ENCODE peak calls at places on chromosomes 1 and 21, in nine cellular contexts. One of them, this sample, is unnamed.

GRCh38 chr1:93600663-93601062 is 81.0 kb downstream of the BCAR3 start:
- DNase-seq in mucosa of descending colon: no peak
- DNase-seq in stimulated activated naive CD4-positive, alpha-beta T cell treated with Interleukin-2 at 50 U/mL for 16 hours: no peak
- DNase-seq in GM10248: no peak
- DNase-seq in Caki2: no peak
- DNase-seq in astrocyte: no peak
- DNase-seq in AG04449: no peak
- DNase-seq in HT-29: no peak
- DNase-seq in posterior vena cava: peak
- DNase-seq in this sample: no peak

GRCh38 chr1:75673399-75673798 is 51.1 kb upstream of the ACADM start:
- DNase-seq in mucosa of descending colon: no peak
- DNase-seq in stimulated activated naive CD4-positive, alpha-beta T cell treated with Interleukin-2 at 50 U/mL for 16 hours: no peak
- DNase-seq in GM10248: no peak
- DNase-seq in Caki2: no peak
- DNase-seq in astrocyte: no peak
- DNase-seq in AG04449: no peak
- DNase-seq in HT-29: no peak
- DNase-seq in posterior vena cava: no peak
- DNase-seq in this sample: no peak

GRCh38 chr1:52659356-52659755 is 26.4 kb downstream of the SHISAL2A start:
- DNase-seq in mucosa of descending colon: no peak
- DNase-seq in stimulated activated naive CD4-positive, alpha-beta T cell treated with Interleukin-2 at 50 U/mL for 16 hours: no peak
- DNase-seq in GM10248: peak
- DNase-seq in Caki2: peak
- DNase-seq in astrocyte: no peak
- DNase-seq in AG04449: no peak
- DNase-seq in HT-29: no peak
- DNase-seq in posterior vena cava: no peak
- DNase-seq in this sample: peak

GRCh38 chr1:183794084-183794483 is 10.8 kb upstream of the RGL1 start:
- DNase-seq in mucosa of descending colon: no peak
- DNase-seq in stimulated activated naive CD4-positive, alpha-beta T cell treated with Interleukin-2 at 50 U/mL for 16 hours: no peak
- DNase-seq in GM10248: no peak
- DNase-seq in Caki2: no peak
- DNase-seq in astrocyte: no peak
- DNase-seq in AG04449: no peak
- DNase-seq in HT-29: no peak
- DNase-seq in posterior vena cava: no peak
- DNase-seq in this sample: no peak

GRCh38 chr21:33428669-33429068 is 25.5 kb downstream of the IFNGR2 start:
- DNase-seq in mucosa of descending colon: no peak
- DNase-seq in stimulated activated naive CD4-positive, alpha-beta T cell treated with Interleukin-2 at 50 U/mL for 16 hours: no peak
- DNase-seq in GM10248: no peak
- DNase-seq in Caki2: peak
- DNase-seq in astrocyte: no peak
- DNase-seq in AG04449: no peak
- DNase-seq in HT-29: no peak
- DNase-seq in posterior vena cava: no peak
- DNase-seq in this sample: no peak

GRCh38 chr1:166915941-166916340 is 39.9 kb upstream of the TADA1 start:
- DNase-seq in mucosa of descending colon: no peak
- DNase-seq in stimulated activated naive CD4-positive, alpha-beta T cell treated with Interleukin-2 at 50 U/mL for 16 hours: no peak
- DNase-seq in GM10248: no peak
- DNase-seq in Caki2: no peak
- DNase-seq in astrocyte: peak
- DNase-seq in AG04449: no peak
- DNase-seq in HT-29: no peak
- DNase-seq in posterior vena cava: no peak
- DNase-seq in this sample: no peak

GRCh38 chr1:47824297-47824696 is 172.9 kb downstream of the TRABD2B start:
- DNase-seq in mucosa of descending colon: peak
- DNase-seq in stimulated activated naive CD4-positive, alpha-beta T cell treated with Interleukin-2 at 50 U/mL for 16 hours: no peak
- DNase-seq in GM10248: no peak
- DNase-seq in Caki2: no peak
- DNase-seq in astrocyte: no peak
- DNase-seq in AG04449: no peak
- DNase-seq in HT-29: no peak
- DNase-seq in posterior vena cava: no peak
- DNase-seq in this sample: no peak

GRCh38 chr1:108691128-108691885 is 803 bp upstream of the PRPF38B start:
- DNase-seq in mucosa of descending colon: no peak
- DNase-seq in stimulated activated naive CD4-positive, alpha-beta T cell treated with Interleukin-2 at 50 U/mL for 16 hours: no peak
- DNase-seq in GM10248: no peak
- DNase-seq in Caki2: no peak
- DNase-seq in astrocyte: peak
- DNase-seq in AG04449: no peak
- DNase-seq in HT-29: peak
- DNase-seq in posterior vena cava: no peak
- DNase-seq in this sample: peak

GRCh38 chr21:22374218-22374969 is 1376.2 kb downstream of the NCAM2 start:
- DNase-seq in mucosa of descending colon: no peak
- DNase-seq in stimulated activated naive CD4-positive, alpha-beta T cell treated with Interleukin-2 at 50 U/mL for 16 hours: no peak
- DNase-seq in GM10248: no peak
- DNase-seq in Caki2: no peak
- DNase-seq in astrocyte: no peak
- DNase-seq in AG04449: no peak
- DNase-seq in HT-29: no peak
- DNase-seq in posterior vena cava: no peak
- DNase-seq in this sample: no peak

GRCh38 chr1:207820568-207821463 is 69.0 kb downstream of the CD46 start:
- DNase-seq in mucosa of descending colon: no peak
- DNase-seq in stimulated activated naive CD4-positive, alpha-beta T cell treated with Interleukin-2 at 50 U/mL for 16 hours: no peak
- DNase-seq in GM10248: no peak
- DNase-seq in Caki2: no peak
- DNase-seq in astrocyte: no peak
- DNase-seq in AG04449: no peak
- DNase-seq in HT-29: no peak
- DNase-seq in posterior vena cava: no peak
- DNase-seq in this sample: no peak

GRCh38 chr21:38171723-38172344 is 85.0 kb upstream of the KCNJ15 start:
- DNase-seq in mucosa of descending colon: no peak
- DNase-seq in stimulated activated naive CD4-positive, alpha-beta T cell treated with Interleukin-2 at 50 U/mL for 16 hours: no peak
- DNase-seq in GM10248: no peak
- DNase-seq in Caki2: peak
- DNase-seq in astrocyte: peak
- DNase-seq in AG04449: no peak
- DNase-seq in HT-29: peak
- DNase-seq in posterior vena cava: no peak
- DNase-seq in this sample: no peak

GRCh38 chr1:63327417-63328139 is 5.2 kb downstream of the FOXD3 start:
- DNase-seq in mucosa of descending colon: peak
- DNase-seq in stimulated activated naive CD4-positive, alpha-beta T cell treated with Interleukin-2 at 50 U/mL for 16 hours: no peak
- DNase-seq in GM10248: peak
- DNase-seq in Caki2: peak
- DNase-seq in astrocyte: peak
- DNase-seq in AG04449: no peak
- DNase-seq in HT-29: peak
- DNase-seq in posterior vena cava: no peak
- DNase-seq in this sample: peak

GRCh38 chr21:45257673-45258341 is 29.9 kb downstream of the POFUT2 start:
- DNase-seq in mucosa of descending colon: no peak
- DNase-seq in stimulated activated naive CD4-positive, alpha-beta T cell treated with Interleukin-2 at 50 U/mL for 16 hours: no peak
- DNase-seq in GM10248: no peak
- DNase-seq in Caki2: no peak
- DNase-seq in astrocyte: no peak
- DNase-seq in AG04449: no peak
- DNase-seq in HT-29: no peak
- DNase-seq in posterior vena cava: peak
- DNase-seq in this sample: no peak

GRCh38 chr1:32618673-32619221 is 31.6 kb downstream of the ZBTB8OS start:
- DNase-seq in mucosa of descending colon: no peak
- DNase-seq in stimulated activated naive CD4-positive, alpha-beta T cell treated with Interleukin-2 at 50 U/mL for 16 hours: no peak
- DNase-seq in GM10248: no peak
- DNase-seq in Caki2: no peak
- DNase-seq in astrocyte: no peak
- DNase-seq in AG04449: no peak
- DNase-seq in HT-29: no peak
- DNase-seq in posterior vena cava: no peak
- DNase-seq in this sample: no peak

GRCh38 chr1:54965624-54966340 is 14.6 kb upstream of the TMEM61 start:
- DNase-seq in mucosa of descending colon: no peak
- DNase-seq in stimulated activated naive CD4-positive, alpha-beta T cell treated with Interleukin-2 at 50 U/mL for 16 hours: no peak
- DNase-seq in GM10248: peak
- DNase-seq in Caki2: no peak
- DNase-seq in astrocyte: peak
- DNase-seq in AG04449: no peak
- DNase-seq in HT-29: peak
- DNase-seq in posterior vena cava: peak
- DNase-seq in this sample: peak

GRCh38 chr1:167499657-167500056 is 18.7 kb downstream of the CD247 start:
- DNase-seq in mucosa of descending colon: no peak
- DNase-seq in stimulated activated naive CD4-positive, alpha-beta T cell treated with Interleukin-2 at 50 U/mL for 16 hours: peak
- DNase-seq in GM10248: peak
- DNase-seq in Caki2: no peak
- DNase-seq in astrocyte: no peak
- DNase-seq in AG04449: no peak
- DNase-seq in HT-29: no peak
- DNase-seq in posterior vena cava: no peak
- DNase-seq in this sample: peak

GRCh38 chr1:160133990-160134770 is 17.2 kb upstream of the ATP1A4 start:
- DNase-seq in mucosa of descending colon: no peak
- DNase-seq in stimulated activated naive CD4-positive, alpha-beta T cell treated with Interleukin-2 at 50 U/mL for 16 hours: no peak
- DNase-seq in GM10248: no peak
- DNase-seq in Caki2: no peak
- DNase-seq in astrocyte: no peak
- DNase-seq in AG04449: no peak
- DNase-seq in HT-29: no peak
- DNase-seq in posterior vena cava: no peak
- DNase-seq in this sample: no peak

GRCh38 chr1:207826557-207827487 is 75.0 kb downstream of the CD46 start:
- DNase-seq in mucosa of descending colon: peak
- DNase-seq in stimulated activated naive CD4-positive, alpha-beta T cell treated with Interleukin-2 at 50 U/mL for 16 hours: no peak
- DNase-seq in GM10248: no peak
- DNase-seq in Caki2: peak
- DNase-seq in astrocyte: no peak
- DNase-seq in AG04449: no peak
- DNase-seq in HT-29: peak
- DNase-seq in posterior vena cava: no peak
- DNase-seq in this sample: no peak

GRCh38 chr1:212512731-212513559 is 80.2 kb downstream of the NENF start:
- DNase-seq in mucosa of descending colon: no peak
- DNase-seq in stimulated activated naive CD4-positive, alpha-beta T cell treated with Interleukin-2 at 50 U/mL for 16 hours: no peak
- DNase-seq in GM10248: no peak
- DNase-seq in Caki2: peak
- DNase-seq in astrocyte: peak
- DNase-seq in AG04449: no peak
- DNase-seq in HT-29: no peak
- DNase-seq in posterior vena cava: no peak
- DNase-seq in this sample: peak

GRCh38 chr1:177255411-177255810 is 84.7 kb downstream of the BRINP2 start:
- DNase-seq in mucosa of descending colon: no peak
- DNase-seq in stimulated activated naive CD4-positive, alpha-beta T cell treated with Interleukin-2 at 50 U/mL for 16 hours: no peak
- DNase-seq in GM10248: no peak
- DNase-seq in Caki2: peak
- DNase-seq in astrocyte: peak
- DNase-seq in AG04449: no peak
- DNase-seq in HT-29: peak
- DNase-seq in posterior vena cava: no peak
- DNase-seq in this sample: no peak

GRCh38 chr1:50973875-50974617 is 4.0 kb downstream of the CDKN2C start:
- DNase-seq in mucosa of descending colon: no peak
- DNase-seq in stimulated activated naive CD4-positive, alpha-beta T cell treated with Interleukin-2 at 50 U/mL for 16 hours: no peak
- DNase-seq in GM10248: no peak
- DNase-seq in Caki2: peak
- DNase-seq in astrocyte: no peak
- DNase-seq in AG04449: no peak
- DNase-seq in HT-29: no peak
- DNase-seq in posterior vena cava: no peak
- DNase-seq in this sample: no peak

GRCh38 chr1:63621698-63622097 is 28.5 kb downstream of the PGM1 start:
- DNase-seq in mucosa of descending colon: no peak
- DNase-seq in stimulated activated naive CD4-positive, alpha-beta T cell treated with Interleukin-2 at 50 U/mL for 16 hours: no peak
- DNase-seq in GM10248: no peak
- DNase-seq in Caki2: no peak
- DNase-seq in astrocyte: peak
- DNase-seq in AG04449: no peak
- DNase-seq in HT-29: no peak
- DNase-seq in posterior vena cava: no peak
- DNase-seq in this sample: no peak

GRCh38 chr21:44533891-44534627 is 5.9 kb downstream of the KRTAP10-1 start:
- DNase-seq in mucosa of descending colon: peak
- DNase-seq in stimulated activated naive CD4-positive, alpha-beta T cell treated with Interleukin-2 at 50 U/mL for 16 hours: no peak
- DNase-seq in GM10248: no peak
- DNase-seq in Caki2: no peak
- DNase-seq in astrocyte: no peak
- DNase-seq in AG04449: no peak
- DNase-seq in HT-29: no peak
- DNase-seq in posterior vena cava: no peak
- DNase-seq in this sample: no peak

GRCh38 chr21:36707763-36708511 is 9.0 kb downstream of the SIM2 start:
- DNase-seq in mucosa of descending colon: no peak
- DNase-seq in stimulated activated naive CD4-positive, alpha-beta T cell treated with Interleukin-2 at 50 U/mL for 16 hours: no peak
- DNase-seq in GM10248: no peak
- DNase-seq in Caki2: no peak
- DNase-seq in astrocyte: no peak
- DNase-seq in AG04449: no peak
- DNase-seq in HT-29: no peak
- DNase-seq in posterior vena cava: peak
- DNase-seq in this sample: no peak

GRCh38 chr1:95806171-95806570 is 572.2 kb downstream of the RWDD3 start:
- DNase-seq in mucosa of descending colon: no peak
- DNase-seq in stimulated activated naive CD4-positive, alpha-beta T cell treated with Interleukin-2 at 50 U/mL for 16 hours: no peak
- DNase-seq in GM10248: no peak
- DNase-seq in Caki2: no peak
- DNase-seq in astrocyte: no peak
- DNase-seq in AG04449: no peak
- DNase-seq in HT-29: no peak
- DNase-seq in posterior vena cava: no peak
- DNase-seq in this sample: no peak

GRCh38 chr1:235735630-235736029 is 86.0 kb upstream of the GNG4 start:
- DNase-seq in mucosa of descending colon: no peak
- DNase-seq in stimulated activated naive CD4-positive, alpha-beta T cell treated with Interleukin-2 at 50 U/mL for 16 hours: no peak
- DNase-seq in GM10248: no peak
- DNase-seq in Caki2: no peak
- DNase-seq in astrocyte: no peak
- DNase-seq in AG04449: no peak
- DNase-seq in HT-29: no peak
- DNase-seq in posterior vena cava: no peak
- DNase-seq in this sample: no peak

GRCh38 chr1:245085508-245086095 is 69.2 kb upstream of the KIF26B start:
- DNase-seq in mucosa of descending colon: no peak
- DNase-seq in stimulated activated naive CD4-positive, alpha-beta T cell treated with Interleukin-2 at 50 U/mL for 16 hours: no peak
- DNase-seq in GM10248: peak
- DNase-seq in Caki2: no peak
- DNase-seq in astrocyte: peak
- DNase-seq in AG04449: peak
- DNase-seq in HT-29: no peak
- DNase-seq in posterior vena cava: no peak
- DNase-seq in this sample: peak

GRCh38 chr1:168081373-168082007 is 55.2 kb downstream of the GPR161 start:
- DNase-seq in mucosa of descending colon: no peak
- DNase-seq in stimulated activated naive CD4-positive, alpha-beta T cell treated with Interleukin-2 at 50 U/mL for 16 hours: no peak
- DNase-seq in GM10248: peak
- DNase-seq in Caki2: no peak
- DNase-seq in astrocyte: peak
- DNase-seq in AG04449: peak
- DNase-seq in HT-29: no peak
- DNase-seq in posterior vena cava: no peak
- DNase-seq in this sample: no peak

GRCh38 chr1:208513799-208514198 is 269.6 kb upstream of the PLXNA2 start:
- DNase-seq in mucosa of descending colon: no peak
- DNase-seq in stimulated activated naive CD4-positive, alpha-beta T cell treated with Interleukin-2 at 50 U/mL for 16 hours: no peak
- DNase-seq in GM10248: no peak
- DNase-seq in Caki2: no peak
- DNase-seq in astrocyte: peak
- DNase-seq in AG04449: no peak
- DNase-seq in HT-29: no peak
- DNase-seq in posterior vena cava: no peak
- DNase-seq in this sample: no peak

GRCh38 chr1:218436346-218436745 is 91.2 kb downstream of the TGFB2 start:
- DNase-seq in mucosa of descending colon: no peak
- DNase-seq in stimulated activated naive CD4-positive, alpha-beta T cell treated with Interleukin-2 at 50 U/mL for 16 hours: no peak
- DNase-seq in GM10248: no peak
- DNase-seq in Caki2: no peak
- DNase-seq in astrocyte: no peak
- DNase-seq in AG04449: no peak
- DNase-seq in HT-29: no peak
- DNase-seq in posterior vena cava: no peak
- DNase-seq in this sample: no peak

GRCh38 chr1:110338200-110339039 is 757 bp upstream of the RBM15 start:
- DNase-seq in mucosa of descending colon: peak
- DNase-seq in stimulated activated naive CD4-positive, alpha-beta T cell treated with Interleukin-2 at 50 U/mL for 16 hours: peak
- DNase-seq in GM10248: peak
- DNase-seq in Caki2: peak
- DNase-seq in astrocyte: peak
- DNase-seq in AG04449: no peak
- DNase-seq in HT-29: peak
- DNase-seq in posterior vena cava: peak
- DNase-seq in this sample: peak